ENCODE peak calls at places on chromosomes 12 and 14, in seven cellular contexts. A is GM04504; K is naive thymus-derived CD8-positive, alpha-beta T cell; P is body of pancreas; J is ELR; C is renal cortical epithelial cell; L is T-helper 17 cell. D is an unnamed sample.

GRCh38 chr14:55599250-55599879 is 19.4 kb downstream of the KTN1 start:
- DNase-seq in A (no peak), K (no peak), P (peak), J (no peak), C (peak), L (no peak), D (no peak)

GRCh38 chr12:116863275-116863767 is 17.9 kb downstream of the HRK start:
- DNase-seq in A (no peak), K (no peak), P (no peak), J (peak), C (peak), L (no peak), D (no peak)

GRCh38 chr12:20950248-20950647 is 139.7 kb downstream of the SLCO1B3 start:
- DNase-seq in A (no peak), K (no peak), P (no peak), J (peak), C (peak), L (no peak), D (no peak)

GRCh38 chr14:65371784-65372183 is 40.7 kb upstream of the FUT8 start:
- DNase-seq in A (no peak), K (no peak), P (no peak), J (no peak), C (no peak), L (no peak), D (no peak)

GRCh38 chr14:62064741-62065323 is 302.6 kb downstream of the SNAPC1 start:
- DNase-seq in A (no peak), K (no peak), P (no peak), J (no peak), C (no peak), L (no peak), D (no peak)

GRCh38 chr12:26246483-26247164 is 51.3 kb downstream of the SSPN start:
- DNase-seq in A (no peak), K (no peak), P (no peak), J (no peak), C (peak), L (no peak), D (no peak)

GRCh38 chr12:12683725-12684124 is 12.3 kb downstream of the GPR19 start:
- DNase-seq in A (no peak), K (no peak), P (no peak), J (no peak), C (no peak), L (no peak), D (no peak)

GRCh38 chr14:106876711-106877110 is 1350.3 kb downstream of the TMEM121 start:
- DNase-seq in A (no peak), K (no peak), P (no peak), J (no peak), C (no peak), L (no peak), D (no peak)

GRCh38 chr12:576613-577110 is 86.6 kb downstream of the NINJ2 start:
- DNase-seq in A (no peak), K (no peak), P (peak), J (no peak), C (no peak), L (no peak), D (no peak)

GRCh38 chr12:122356192-122356635 is 66.3 kb downstream of the CLIP1 start:
- DNase-seq in A (no peak), K (peak), P (peak), J (peak), C (peak), L (no peak), D (no peak)

GRCh38 chr12:49332441-49332861 is 4.5 kb downstream of the C1QL4 start:
- DNase-seq in A (no peak), K (no peak), P (no peak), J (no peak), C (no peak), L (no peak), D (no peak)

GRCh38 chr12:25959069-25959961 is 833 bp downstream of the RASSF8 start:
- DNase-seq in A (peak), K (no peak), P (peak), J (peak), C (peak), L (no peak), D (no peak)

GRCh38 chr12:121227294-121227693 is 17.4 kb downstream of the P2RX4 start:
- DNase-seq in A (no peak), K (no peak), P (peak), J (no peak), C (peak), L (no peak), D (no peak)

GRCh38 chr12:70849265-70849960 is 71.1 kb downstream of the PTPRR start:
- DNase-seq in A (no peak), K (no peak), P (no peak), J (peak), C (peak), L (no peak), D (no peak)

GRCh38 chr14:95313707-95314106 is 6.0 kb downstream of the CLMN start:
- DNase-seq in A (no peak), K (no peak), P (peak), J (peak), C (peak), L (no peak), D (no peak)

GRCh38 chr12:68242777-68243176 is 10.6 kb downstream of the IL22 start:
- DNase-seq in A (no peak), K (no peak), P (no peak), J (no peak), C (no peak), L (no peak), D (no peak)